ENCODE peak calls at places on chromosomes 12 and 14, in four cellular contexts. F is GM06990, M is non-pigmented ciliary epithelial cell, S is GM10248. E is an unnamed sample.
A peak's percentile ranks its signal among the peaks of the same experiment; 100 is the strongest.

GRCh38 chr12:28290262-28290661 is 100.0 kb downstream of the CCDC91 start:
- DNase-seq in M (no peak), S (no peak), F (no peak), E (no peak)

GRCh38 chr12:52082026-52082667 is 2.6 kb downstream of the SMIM41 start:
- DNase-seq in S (no peak), M (no peak), F (no peak), E (no peak)

GRCh38 chr12:103499571-103499970 is 3.8 kb upstream of the C12orf42 start:
- DNase-seq in M (no peak), F (no peak), S (no peak), E (no peak)

GRCh38 chr12:11723993-11724392 is 74.5 kb downstream of the ETV6 start:
- DNase-seq in M (no peak), S (no peak), F (no peak), E (no peak)

GRCh38 chr12:11795910-11796459 is 146.5 kb downstream of the ETV6 start:
- DNase-seq in F (no peak), M (peak; percentile 94), S (no peak), E (no peak)

GRCh38 chr12:31896514-31897039 is 62.6 kb upstream of the RESF1 start:
- DNase-seq in S (peak; percentile 87), M (peak; percentile 78), F (peak; percentile 82), E (no peak)

GRCh38 chr14:70317969-70318634 is 41.4 kb downstream of the COX16 start:
- DNase-seq in S (peak; percentile 34), F (no peak), M (peak; percentile 38), E (peak; percentile 28)

GRCh38 chr14:23664207-23664885 is 28.2 kb downstream of the DHRS2 start:
- DNase-seq in S (no peak), F (no peak), M (no peak), E (no peak)

GRCh38 chr14:59126714-59127436 is 61.6 kb upstream of the DAAM1 start:
- DNase-seq in M (peak; percentile 14), S (peak; percentile 62), F (peak; percentile 17), E (no peak)

GRCh38 chr12:55068416-55069010 is 48.7 kb downstream of the NEUROD4 start:
- DNase-seq in F (no peak), S (peak; percentile 68), M (peak; percentile 10), E (peak; percentile 41)

GRCh38 chr14:74510955-74511354 is 17.4 kb downstream of the ISCA2 start:
- DNase-seq in F (no peak), M (no peak), S (no peak), E (peak; percentile 84)

GRCh38 chr12:122875590-122876220 is 20.2 kb downstream of the VPS37B start:
- DNase-seq in M (no peak), S (peak; percentile 65), F (peak; percentile 75), E (no peak)

GRCh38 chr14:106200539-106201310 is 674.3 kb downstream of the TMEM121 start:
- DNase-seq in S (no peak), M (no peak), F (no peak), E (no peak)

GRCh38 chr12:21852251-21852650 is 77.7 kb upstream of the KCNJ8 start:
- DNase-seq in M (peak; percentile 38), F (no peak), S (no peak), E (peak; percentile 68)

E was measured in stromal cell of bone marrow.